ENCODE peak calls at places on chromosomes 2 and 18, in four cellular contexts. L is sigmoid colon, W is IMR-90, Q is HepG2. N is an unnamed sample. For H3K4me1 and H3K9me3, the result is how much of the 10 kb centered on the place peaks cover.

GRCh38 chr2:143528021-143528420 is 398.8 kb downstream of the ARHGAP15 start:
- DNase-seq in L (no peak), W (no peak), Q (no peak), N (no peak)

GRCh38 chr2:45568935-45569334 is 42.1 kb downstream of the SRBD1 start:
- DNase-seq in L (no peak), W (no peak), Q (no peak), N (no peak)

GRCh38 chr2:46632349-46632748 is 153.0 kb downstream of the TMEM247 start:
- DNase-seq in L (no peak), W (peak), Q (peak), N (no peak)

GRCh38 chr2:128394004-128394730 is 75.5 kb upstream of the HS6ST1 start:
- DNase-seq in L (no peak), W (no peak), Q (no peak), N (no peak)

GRCh38 chr2:200302940-200303727 is 3.4 kb upstream of the SPATS2L start:
- DNase-seq in L (no peak), W (peak), Q (peak), N (no peak)

GRCh38 chr2:15048000-15048399 is 415.5 kb downstream of the LRATD1 start:
- DNase-seq in L (no peak), W (no peak), Q (no peak), N (no peak)

GRCh38 chr2:10977003-10977402 is 65.3 kb downstream of the KCNF1 start:
- DNase-seq in L (no peak), W (peak), Q (no peak), N (no peak)

GRCh38 chr2:220192994-220193753 is 565.7 kb downstream of the SLC4A3 start:
- DNase-seq in L (no peak), W (peak), Q (no peak), N (no peak)

GRCh38 chr2:215843579-215843978 is 169.8 kb downstream of the MREG start:
- DNase-seq in L (no peak), W (peak), Q (peak), N (no peak)

GRCh38 chr18:45687617-45688016 is 36.4 kb upstream of the SLC14A1 start:
- DNase-seq in L (no peak), W (no peak), Q (no peak), N (no peak)

GRCh38 chr2:98727758-98728718 is 2.9 kb downstream of the MGAT4A start:
- DNase-seq in L (no peak), W (no peak), Q (peak), N (no peak)
- TF ChIP-seq POLR2A in L (no peak), W (no peak), Q (no peak), N (no peak)

GRCh38 chr2:101720732-101721131 is 23.2 kb downstream of the MAP4K4 start:
- DNase-seq in L (no peak), W (no peak), Q (no peak), N (no peak)

GRCh38 chr2:101717041-101717817 is 19.7 kb downstream of the MAP4K4 start:
- DNase-seq in L (no peak), W (no peak), Q (no peak), N (no peak)

GRCh38 chr2:101718479-101718878 is 21.0 kb downstream of the MAP4K4 start:
- DNase-seq in L (no peak), W (no peak), Q (no peak), N (no peak)

GRCh38 chr2:101722878-101723277 is 25.4 kb downstream of the MAP4K4 start:
- DNase-seq in L (no peak), W (no peak), Q (no peak), N (no peak)

DNA sequence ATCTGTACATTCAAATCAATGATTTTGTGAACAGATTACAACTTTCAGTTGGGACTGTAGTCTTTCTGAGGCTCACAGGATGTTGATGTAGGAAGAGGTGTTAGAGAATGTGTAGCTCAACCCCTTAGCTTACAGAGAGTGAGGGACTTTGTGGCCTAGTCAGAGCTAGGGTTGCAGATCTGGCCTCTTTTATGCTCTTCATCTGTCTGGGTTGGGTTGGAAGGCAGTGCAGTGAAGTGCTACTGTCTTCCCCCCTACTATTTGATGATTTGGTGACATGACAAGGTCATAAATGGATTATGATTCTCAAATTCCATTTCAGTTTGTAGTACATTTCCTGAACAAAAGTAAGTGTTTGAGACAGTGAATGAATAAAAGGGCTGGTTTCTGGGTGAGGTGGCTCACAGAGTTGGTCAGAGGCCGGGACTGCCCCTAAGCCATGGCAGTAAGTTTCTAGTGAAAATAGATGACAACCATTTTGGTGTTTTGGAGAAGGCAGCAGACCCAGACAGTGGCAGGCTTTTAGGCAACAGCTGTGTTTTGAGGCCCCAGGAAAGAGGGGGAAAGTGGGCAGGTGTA is 21.6 kb downstream of the MAP4K4 start:
- DNase-seq in L (no peak), W (peak), Q (no peak), N (no peak)
- H3K4me1 ChIP-seq in L (under half), W (under half), Q (half or more), N (under half)

GRCh38 chr2:228526687-228527086 is 345.2 kb upstream of the SPHKAP start:
- DNase-seq in L (no peak), W (no peak), Q (no peak), N (no peak)

GRCh38 chr2:228533156-228533555 is 351.7 kb upstream of the SPHKAP start:
- DNase-seq in L (no peak), W (no peak), Q (no peak), N (no peak)

GRCh38 chr2:228535396-228535795 is 353.9 kb upstream of the SPHKAP start:
- DNase-seq in L (no peak), W (no peak), Q (peak), N (no peak)

GRCh38 chr2:228527481-228527880 is 346.0 kb upstream of the SPHKAP start:
- DNase-seq in L (no peak), W (peak), Q (no peak), N (no peak)

GRCh38 chr2:228532233-228532632 is 350.7 kb upstream of the SPHKAP start:
- DNase-seq in L (no peak), W (no peak), Q (no peak), N (no peak)
- H3K9me3 ChIP-seq in L (under half), W (under half), Q (half or more), N (under half)

DNA sequence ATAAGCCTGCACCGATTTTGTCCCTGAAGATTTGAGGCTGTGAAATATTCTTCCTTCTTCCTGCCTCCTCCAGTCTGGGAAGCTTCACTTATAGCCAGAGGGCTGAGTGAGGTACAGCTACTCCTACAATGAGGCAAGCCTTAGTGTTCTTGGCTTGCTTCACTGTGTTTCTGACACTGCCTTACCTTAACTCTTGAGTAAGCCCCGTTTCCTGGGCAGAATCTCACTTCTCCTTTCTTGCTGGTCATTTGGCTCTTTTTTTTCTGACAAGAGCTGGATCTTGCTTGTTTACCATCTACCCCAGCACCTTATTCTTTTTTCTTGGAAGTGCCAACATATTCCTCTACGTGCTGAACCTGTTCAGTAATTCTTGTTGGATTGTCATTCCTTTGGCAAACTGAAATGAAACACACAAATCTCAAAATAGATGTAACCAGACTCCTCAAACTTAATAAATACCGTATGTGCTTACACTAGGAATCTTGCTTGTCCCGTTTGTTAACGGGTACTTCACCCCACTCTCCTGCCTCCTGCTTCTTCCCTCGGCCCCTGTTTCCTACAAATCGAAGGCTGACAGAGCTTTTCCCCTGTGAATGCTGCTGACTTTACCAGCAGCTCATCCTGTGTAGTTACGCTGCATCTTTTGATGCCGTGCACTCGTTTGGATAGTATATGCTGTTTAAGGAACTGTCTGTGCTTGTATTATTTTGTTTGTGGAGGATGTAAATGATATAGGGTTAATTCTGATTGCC is 132.1 kb downstream of the FMNL2 start:
- DNase-seq in L (peak), W (peak), Q (no peak), N (no peak)
- TF ChIP-seq POLR2A in L (no peak), W (no peak), Q (no peak), N (no peak)

GRCh38 chr2:191840916-191841315 is 6.0 kb downstream of the CAVIN2 start:
- DNase-seq in L (no peak), W (no peak), Q (no peak), N (no peak)

GRCh38 chr2:191836471-191836852 is 10.4 kb downstream of the CAVIN2 start:
- DNase-seq in L (no peak), W (no peak), Q (no peak), N (no peak)

GRCh38 chr2:191838526-191838925 is 8.4 kb downstream of the CAVIN2 start:
- DNase-seq in L (no peak), W (no peak), Q (no peak), N (no peak)

GRCh38 chr2:191836853-191837769 is 9.8 kb downstream of the CAVIN2 start:
- DNase-seq in L (no peak), W (peak), Q (no peak), N (no peak)

GRCh38 chr2:191839918-191840804 is 6.7 kb downstream of the CAVIN2 start:
- DNase-seq in L (no peak), W (no peak), Q (no peak), N (no peak)
- H3K4me1 ChIP-seq in L (under half), W (under half), Q (half or more), N (under half)

DNA sequence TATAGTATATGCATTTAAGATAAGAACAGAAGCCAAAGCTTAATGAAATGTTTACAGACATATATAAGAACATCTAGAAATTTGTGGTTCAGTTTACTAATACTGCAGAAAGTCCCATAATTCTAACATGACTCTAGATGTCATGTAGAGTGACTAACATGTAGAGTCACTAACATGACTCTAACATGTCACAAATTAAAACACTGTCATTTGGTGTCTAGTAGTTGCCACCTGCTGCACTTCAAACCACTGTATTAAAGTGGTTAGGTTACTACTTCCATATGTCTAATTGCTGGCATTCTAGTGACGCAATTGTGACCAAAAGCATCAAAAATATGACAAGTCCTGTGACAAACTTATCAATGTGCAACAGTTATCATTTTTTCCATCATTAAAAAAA is 100.2 kb upstream of the WDR75 start:
- DNase-seq in L (no peak), W (no peak), Q (no peak), N (no peak)
- H3K9me3 ChIP-seq in L (under half), W (under half), Q (under half), N (under half)

GRCh38 chr2:190343500-190344274 is at the start of gene INPP1:
- DNase-seq in L (peak), W (peak), Q (no peak), N (peak)
- TF ChIP-seq POLR2A in L (no peak), W (peak), Q (no peak), N (peak)

GRCh38 chr2:217924346-217924901 is 78.4 kb downstream of the TNS1 start:
- DNase-seq in L (no peak), W (no peak), Q (no peak), N (no peak)
- H3K4me1 ChIP-seq in L (under half), W (half or more), Q (half or more), N (half or more)

GRCh38 chr18:63619661-63620060 is 24.4 kb downstream of the SERPINB4 start:
- DNase-seq in L (no peak), W (no peak), Q (no peak), N (no peak)

GRCh38 chr18:63627819-63628218 is 16.2 kb downstream of the SERPINB4 start:
- DNase-seq in L (no peak), W (no peak), Q (no peak), N (no peak)

GRCh38 chr18:63626431-63626830 is 17.6 kb downstream of the SERPINB4 start:
- DNase-seq in L (no peak), W (no peak), Q (no peak), N (no peak)

DNA sequence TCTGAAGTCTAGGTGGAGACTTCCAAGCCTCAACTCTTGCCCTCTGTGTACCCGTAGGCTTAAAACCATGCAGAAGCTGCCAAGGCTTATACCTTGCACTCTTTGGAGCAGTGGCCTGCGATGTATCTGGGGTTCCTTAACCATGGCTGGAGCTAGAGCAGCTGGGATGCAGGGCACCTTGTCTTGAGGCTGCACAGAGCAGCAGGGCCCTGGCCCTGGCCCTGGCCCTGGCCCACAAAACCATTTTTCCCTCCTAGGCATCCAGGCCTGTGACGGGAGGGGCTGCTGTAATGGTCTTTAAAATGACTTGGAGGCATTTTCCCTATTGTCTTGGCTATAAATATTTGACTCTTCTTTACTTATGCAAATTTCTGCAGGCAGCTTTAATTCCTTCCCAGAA is 19.2 kb downstream of the SERPINB4 start:
- DNase-seq in L (no peak), W (no peak), Q (no peak), N (no peak)
- H3K9me3 ChIP-seq in L (under half), W (under half), Q (under half), N (under half)

DNA sequence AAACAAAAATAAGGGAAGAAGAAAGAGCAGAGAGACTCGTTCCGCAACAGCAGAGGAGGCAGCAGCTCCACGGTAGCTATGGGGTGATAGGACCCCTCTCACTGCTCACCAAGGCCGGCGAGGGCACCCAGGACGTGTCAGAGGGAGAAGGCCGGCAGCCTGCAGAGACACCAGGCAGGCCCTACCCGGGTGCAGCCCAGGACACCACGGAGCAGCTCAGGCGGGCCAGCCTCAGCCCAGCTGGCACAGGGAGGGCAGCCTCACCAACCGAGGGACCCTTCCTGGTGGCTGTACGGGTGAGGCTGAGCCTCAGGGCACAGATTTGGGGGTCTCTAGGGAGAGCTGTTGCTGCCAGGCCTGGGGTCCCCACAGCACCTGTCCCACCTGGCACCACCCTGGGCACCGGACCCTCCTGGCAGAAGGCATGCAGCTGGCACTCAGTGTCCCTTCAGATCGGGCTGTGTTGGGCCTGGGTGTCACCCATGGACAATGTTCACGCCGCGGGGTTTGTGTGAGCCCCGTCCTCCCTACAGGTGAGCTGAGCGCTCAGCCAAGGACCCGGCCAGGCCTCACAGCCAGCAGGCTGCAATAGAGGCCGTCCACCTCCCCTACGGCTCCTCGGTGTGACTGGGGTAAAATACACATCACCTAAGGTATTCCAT is 21.5 kb downstream of the KCNG2 start:
- DNase-seq in L (no peak), W (no peak), Q (no peak), N (no peak)
- TF ChIP-seq POLR2A in L (no peak), W (no peak), Q (no peak), N (no peak)